ENCODE peak calls at places on chromosomes 12 and 14, in seven cellular contexts. G is H9; H is fibroblast of the conjunctiva; V is stimulated activated CD4-positive, alpha-beta T cell treated with anti-CD3 and anti-CD28 coated beads, Interleukin-12 subunit alpha, Interleukin-12 subunit beta, amount 100 ng/mL, for 24 hours; S is glutamatergic neuron; Y is amniotic epithelial cell; Q is AG04449. J is an unnamed sample.
A peak's percentile ranks its signal among the peaks of the same experiment; 100 is the strongest.

GRCh38 chr12:8145754-8146415 is 10.9 kb upstream of the ZNF705A start:
- DNase-seq in S (peak; percentile 32), G (peak; percentile 89), Y (peak; percentile 61), H (peak; percentile 24), Q (peak; percentile 82), V (no peak), J (peak; percentile 34)

GRCh38 chr12:94240171-94240570 is 91.8 kb downstream of the PLXNC1 start:
- DNase-seq in H (no peak), S (no peak), Y (no peak), V (no peak), Q (no peak), G (no peak), J (no peak)

GRCh38 chr12:121894633-121895032 is 6.0 kb downstream of the PSMD9 start:
- DNase-seq in S (peak; percentile 22), G (peak; percentile 57), V (no peak), Y (peak; percentile 74), Q (no peak), H (no peak), J (peak; percentile 60)

GRCh38 chr12:122190842-122191668 is 8.1 kb downstream of the LRRC43 start:
- DNase-seq in S (peak; percentile 82), V (peak; percentile 69), Y (peak; percentile 51), Q (no peak), H (peak; percentile 18), G (peak; percentile 91), J (peak; percentile 61)

GRCh38 chr12:26937443-26937862 is 328 bp downstream of the INTS13 start:
- DNase-seq in Y (no peak), S (no peak), G (no peak), Q (no peak), H (no peak), V (no peak), J (no peak)

GRCh38 chr12:780750-781379 is 28.5 kb downstream of the WNK1 start:
- DNase-seq in S (no peak), Y (no peak), G (no peak), Q (no peak), V (no peak), H (no peak), J (no peak)

GRCh38 chr12:52147367-52147972 is 44.3 kb downstream of the KRT80 start:
- DNase-seq in Y (peak; percentile 94), Q (peak; percentile 92), H (peak; percentile 98), S (no peak), V (no peak), G (peak; percentile 60), J (peak; percentile 97)

GRCh38 chr12:95789126-95790024 is 1.2 kb downstream of the NTN4 start:
- DNase-seq in S (peak; percentile 50), Q (no peak), V (no peak), G (peak; percentile 67), H (no peak), Y (no peak), J (peak; percentile 15)

GRCh38 chr14:58243790-58244555 is 670 bp upstream of the PSMA3 start:
- DNase-seq in S (no peak), H (no peak), Q (no peak), V (no peak), Y (no peak), G (no peak), J (no peak)

GRCh38 chr14:96584199-96584906 is 82.2 kb downstream of the PAPOLA start:
- DNase-seq in H (no peak), G (peak; percentile 88), Q (no peak), V (no peak), Y (peak; percentile 7), S (peak; percentile 84), J (peak; percentile 12)

GRCh38 chr14:71497645-71498086 is 434.6 kb upstream of the RGS6 start:
- DNase-seq in G (no peak), S (no peak), Q (no peak), H (no peak), V (no peak), Y (peak; percentile 68), J (no peak)

GRCh38 chr14:100532154-100532915 is 54.9 kb downstream of the BEGAIN start:
- DNase-seq in S (peak; percentile 22), V (no peak), G (peak; percentile 18), H (no peak), Y (peak; percentile 11), Q (no peak), J (no peak)

J was measured in mesenchymal stem cell.